ENCODE peak calls at places on chromosome 14, in seven cellular contexts. S is H9, N is heart right ventricle, Q is Calu3, I is WERI-Rb-1, Z is WTC11, T is suprapubic skin. J is an unnamed sample.

GRCh38 chr14:61451491-61451890 is 130.1 kb downstream of the PRKCH start:
- DNase-seq in Z (no peak), S (no peak), N (no peak), I (no peak), T (no peak), Q (no peak), J (no peak)

GRCh38 chr14:33642080-33642479 is 308.8 kb downstream of the EGLN3 start:
- DNase-seq in Z (no peak), S (no peak), Q (no peak), T (no peak), I (no peak), N (no peak), J (no peak)

GRCh38 chr14:51070732-51071131 is 24.2 kb downstream of the TRIM9 start:
- DNase-seq in S (no peak), Z (no peak), N (no peak), T (no peak), Q (no peak), I (no peak), J (no peak)

GRCh38 chr14:104383931-104384775 is 195.4 kb upstream of the C14orf180 start:
- DNase-seq in I (peak; percentile 32), Z (no peak), N (no peak), Q (no peak), S (no peak), T (peak; percentile 35), J (peak; percentile 75)

GRCh38 chr14:75315143-75315542 is 36.5 kb downstream of the FOS start:
- DNase-seq in T (peak; percentile 14), N (no peak), I (no peak), Z (no peak), Q (peak; percentile 11), S (no peak), J (no peak)

GRCh38 chr14:58832010-58832409 is 194.2 kb downstream of the DACT1 start:
- DNase-seq in Z (no peak), T (no peak), I (no peak), N (no peak), Q (peak; percentile 5), S (no peak), J (no peak)

GRCh38 chr14:97833291-97833690 is 1036.1 kb downstream of the VRK1 start:
- DNase-seq in I (peak; percentile 24), S (no peak), T (no peak), Q (no peak), N (no peak), Z (no peak), J (no peak)

GRCh38 chr14:93733646-93734045 is 54.6 kb downstream of the PRIMA1 start:
- DNase-seq in Z (no peak), T (no peak), I (no peak), Q (no peak), S (no peak), N (no peak), J (no peak)

GRCh38 chr14:55877942-55878341 is 240.3 kb upstream of the PELI2 start:
- DNase-seq in Q (no peak), Z (no peak), N (no peak), S (no peak), T (no peak), I (no peak), J (no peak)

GRCh38 chr14:41916313-41916712 is 309.6 kb downstream of the LRFN5 start:
- DNase-seq in Z (no peak), I (no peak), S (no peak), Q (no peak), T (no peak), N (no peak), J (no peak)

GRCh38 chr14:76964695-76965094 is 63.8 kb downstream of the IRF2BPL start:
- DNase-seq in Z (no peak), Q (no peak), N (no peak), I (no peak), S (no peak), T (no peak), J (no peak)

GRCh38 chr14:96303981-96304380 is 48.0 kb downstream of the BDKRB1 start:
- DNase-seq in N (no peak), S (no peak), Q (no peak), Z (no peak), T (no peak), I (no peak), J (no peak)

GRCh38 chr14:57244103-57244502 is 24.6 kb downstream of the EXOC5 start:
- DNase-seq in I (no peak), S (no peak), N (no peak), Q (no peak), T (no peak), Z (no peak), J (no peak)

GRCh38 chr14:51847489-51847796 is 13.0 kb upstream of the GNG2 start:
- DNase-seq in T (no peak), Z (no peak), N (no peak), I (no peak), Q (no peak), S (no peak), J (no peak)

GRCh38 chr14:71467419-71467818 is 464.8 kb upstream of the RGS6 start:
- DNase-seq in S (no peak), T (no peak), N (no peak), I (no peak), Z (no peak), Q (no peak), J (no peak)

GRCh38 chr14:31457665-31458659 is 656 bp upstream of the DTD2 start:
- DNase-seq in S (no peak), Z (no peak), Q (no peak), N (no peak), T (no peak), I (no peak), J (no peak)

GRCh38 chr14:55000381-55000780 is 26.5 kb downstream of the WDHD1 start:
- DNase-seq in Q (no peak), S (no peak), Z (no peak), N (no peak), I (no peak), T (no peak), J (no peak)

GRCh38 chr14:74042296-74042695 is 23.1 kb downstream of the BBOF1 start:
- DNase-seq in T (no peak), N (no peak), Z (no peak), S (no peak), I (no peak), Q (no peak), J (no peak)

GRCh38 chr14:74049886-74050495 is 30.8 kb downstream of the BBOF1 start:
- DNase-seq in I (no peak), N (no peak), S (no peak), T (no peak), Z (no peak), Q (no peak), J (no peak)

DNA sequence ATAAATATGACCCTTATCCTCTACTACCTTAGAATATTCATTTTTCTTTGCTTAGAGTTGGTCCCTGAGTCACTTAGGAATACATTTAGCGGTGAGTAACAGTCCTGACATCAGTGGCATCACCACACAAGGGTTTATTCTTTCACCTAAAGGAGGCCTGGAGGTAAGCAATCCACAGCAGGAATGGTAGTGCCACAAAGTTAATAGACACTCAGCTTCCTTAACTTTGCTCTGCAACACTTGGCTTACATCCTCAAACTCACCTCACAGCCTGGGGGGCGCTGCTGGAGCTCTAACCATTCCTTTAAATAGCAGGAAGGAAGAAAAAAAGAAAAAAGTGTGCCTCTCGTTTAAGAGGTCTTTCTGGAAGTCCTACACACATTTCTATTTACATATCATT is 29.1 kb downstream of the BBOF1 start:
- DNase-seq in I (no peak), Q (peak; percentile 24), Z (peak; percentile 50), S (peak; percentile 51), T (no peak), N (no peak), J (no peak)
- TF ChIP-seq CTCF in I (no peak), Q (no peak), Z (no peak), S (peak; percentile 56), T (no peak), N (no peak), J (no peak)

DNA sequence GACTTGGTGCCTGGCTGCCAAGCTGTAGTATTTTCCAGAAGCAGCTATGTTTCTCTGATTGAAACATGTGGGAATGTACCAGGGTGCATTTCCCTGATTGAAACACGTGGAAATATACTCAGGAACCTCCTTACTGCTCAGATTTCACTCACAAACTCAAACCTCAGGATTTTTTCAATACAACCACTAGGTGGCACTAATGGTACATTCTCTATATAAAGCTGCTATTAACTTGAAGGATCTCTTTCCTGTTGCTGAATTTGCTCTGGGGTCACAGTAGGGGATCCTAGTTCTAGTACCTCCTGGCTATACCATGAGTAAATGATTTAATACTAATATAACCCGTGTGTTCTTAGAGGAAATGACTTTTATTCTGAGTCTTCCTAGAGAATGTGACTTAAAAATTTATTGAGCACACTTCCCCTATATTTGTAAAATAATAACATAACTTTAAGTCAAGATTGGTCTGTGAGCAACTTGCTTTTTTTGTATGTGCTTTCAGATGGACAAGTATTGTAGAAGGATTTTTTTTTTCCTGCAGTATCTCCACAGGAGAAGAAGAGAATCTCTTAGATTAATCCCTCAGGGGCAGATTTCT is 173.8 kb upstream of the MIS18BP1 start:
- DNase-seq in N (no peak), T (no peak), Q (peak; percentile 6), Z (no peak), I (peak; percentile 9), S (peak; percentile 37), J (no peak)
- TF ChIP-seq CTCF in N (peak; percentile 61), T (peak; percentile 44), Q (peak; percentile 59), Z (peak; percentile 49), I (peak; percentile 30), S (peak; percentile 85), J (peak; percentile 87)

GRCh38 chr14:69281450-69282169 is 21.7 kb downstream of the GALNT16 start:
- DNase-seq in I (no peak), T (no peak), Q (no peak), N (no peak), Z (no peak), S (no peak), J (no peak)
- TF ChIP-seq CTCF in I (no peak), T (no peak), Q (no peak), N (no peak), Z (no peak), S (no peak), J (peak; percentile 29)

DNA sequence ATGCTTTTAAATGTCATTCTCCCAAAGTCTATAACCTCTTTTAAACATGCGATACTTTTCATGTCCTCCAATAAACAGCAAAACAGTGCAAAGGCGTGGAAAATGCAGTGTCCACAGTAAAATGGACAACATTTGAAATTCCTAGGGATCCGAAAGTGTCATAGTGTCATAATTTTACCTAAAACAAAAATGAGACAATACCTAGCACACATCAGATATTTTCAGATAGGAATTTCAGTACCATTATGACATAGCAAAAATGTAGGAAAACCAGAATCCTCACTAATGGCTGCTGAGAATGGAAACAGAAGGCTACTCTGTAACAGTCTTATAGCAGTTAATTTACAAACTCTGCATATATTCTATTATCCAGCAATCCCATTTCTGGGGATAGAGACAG is 33.1 kb downstream of the KCNH5 start:
- DNase-seq in S (no peak), Z (no peak), T (no peak), I (no peak), N (no peak), Q (no peak), J (no peak)
- TF ChIP-seq CTCF in S (no peak), Z (no peak), T (no peak), I (no peak), N (no peak), Q (no peak), J (no peak)

GRCh38 chr14:64937821-64938193 is 4.7 kb downstream of the GPX2 start:
- DNase-seq in S (no peak), T (no peak), Q (no peak), Z (no peak), N (no peak), I (no peak), J (no peak)
- TF ChIP-seq CTCF in S (peak; percentile 44), T (no peak), Q (no peak), Z (no peak), N (peak; percentile 48), I (peak; percentile 29), J (peak; percentile 78)